ENCODE peak calls at places on chromosomes 16 and 17, in four cellular contexts. U is esophagus muscularis mucosa, R is AG04450, C is A549. H is an unnamed sample.

GRCh38 chr17:45981306-45981705 is 17.7 kb upstream of the STH start:
- DNase-seq in U (no peak), R (no peak), C (no peak), H (no peak)

GRCh38 chr17:78128616-78129384 is at the start of gene TMC6:
- DNase-seq in U (no peak), R (no peak), C (peak), H (no peak)

GRCh38 chr17:66326476-66327047 is 24.1 kb downstream of the PRKCA start:
- DNase-seq in U (no peak), R (no peak), C (no peak), H (no peak)

GRCh38 chr16:56974549-56975300 is 13.0 kb downstream of the CETP start:
- DNase-seq in U (no peak), R (no peak), C (no peak), H (no peak)

GRCh38 chr16:28603381-28604185 is 6.3 kb downstream of the SULT1A1 start:
- DNase-seq in U (no peak), R (no peak), C (no peak), H (no peak)

GRCh38 chr16:65214196-65214595 is 92.3 kb upstream of the CDH11 start:
- DNase-seq in U (no peak), R (no peak), C (no peak), H (no peak)

GRCh38 chr17:29060475-29060874 is 17.5 kb downstream of the PIPOX start:
- DNase-seq in U (no peak), R (no peak), C (no peak), H (no peak)

GRCh38 chr16:50193594-50193993 is 40.5 kb downstream of the TENT4B start:
- DNase-seq in U (no peak), R (no peak), C (no peak), H (no peak)

GRCh38 chr17:7294614-7295153 is at the start of gene YBX2:
- DNase-seq in U (no peak), R (no peak), C (peak), H (no peak)

GRCh38 chr16:4702466-4702808 is 9.1 kb downstream of the NUDT16L1 start:
- DNase-seq in U (no peak), R (no peak), C (no peak), H (no peak)

GRCh38 chr16:65059421-65059980 is 62.4 kb downstream of the CDH11 start:
- DNase-seq in U (no peak), R (no peak), C (no peak), H (no peak)

GRCh38 chr16:57299009-57299718 is 14.7 kb upstream of the PLLP start:
- DNase-seq in U (no peak), R (peak), C (peak), H (no peak)

GRCh38 chr17:7717756-7718350 is 309 bp downstream of the DNAH2 start:
- DNase-seq in U (no peak), R (no peak), C (peak), H (no peak)

GRCh38 chr17:29664743-29665479 is 42.2 kb upstream of the CORO6 start:
- DNase-seq in U (no peak), R (no peak), C (peak), H (no peak)

GRCh38 chr17:75318211-75318610 is 29.0 kb upstream of the SLC25A19 start:
- DNase-seq in U (no peak), R (no peak), C (no peak), H (no peak)

GRCh38 chr17:29364691-29365090 is 25.5 kb upstream of the TAOK1 start:
- DNase-seq in U (no peak), R (no peak), C (no peak), H (no peak)

GRCh38 chr16:51524555-51525373 is 373.7 kb upstream of the SALL1 start:
- DNase-seq in U (no peak), R (no peak), C (peak), H (no peak)

GRCh38 chr16:67022531-67023214 is 6.3 kb upstream of the CBFB start:
- DNase-seq in U (no peak), R (no peak), C (no peak), H (no peak)

GRCh38 chr17:76008630-76009425 is 8.2 kb downstream of the CDK3 start:
- DNase-seq in U (no peak), R (no peak), C (no peak), H (no peak)

GRCh38 chr17:62000186-62000585 is 64.9 kb downstream of the MED13 start:
- DNase-seq in U (no peak), R (no peak), C (no peak), H (no peak)

GRCh38 chr16:27382187-27382855 is 19.7 kb upstream of the IL21R start:
- DNase-seq in U (no peak), R (no peak), C (no peak), H (no peak)

GRCh38 chr16:58628845-58629680 is 563 bp downstream of the CNOT1 start:
- DNase-seq in U (peak), R (peak), C (no peak), H (peak)

GRCh38 chr16:31452631-31453106 is 6.6 kb upstream of the ARMC5 start:
- DNase-seq in U (no peak), R (peak), C (no peak), H (no peak)

GRCh38 chr16:83701494-83701893 is 106.3 kb upstream of the HSBP1 start:
- DNase-seq in U (no peak), R (peak), C (no peak), H (no peak)

GRCh38 chr17:75625813-75626486 is 7.3 kb upstream of the SMIM5 start:
- DNase-seq in U (no peak), R (no peak), C (peak), H (no peak)

GRCh38 chr16:17556276-17557052 is 85.7 kb upstream of the XYLT1 start:
- DNase-seq in U (no peak), R (no peak), C (peak), H (no peak)

DNA sequence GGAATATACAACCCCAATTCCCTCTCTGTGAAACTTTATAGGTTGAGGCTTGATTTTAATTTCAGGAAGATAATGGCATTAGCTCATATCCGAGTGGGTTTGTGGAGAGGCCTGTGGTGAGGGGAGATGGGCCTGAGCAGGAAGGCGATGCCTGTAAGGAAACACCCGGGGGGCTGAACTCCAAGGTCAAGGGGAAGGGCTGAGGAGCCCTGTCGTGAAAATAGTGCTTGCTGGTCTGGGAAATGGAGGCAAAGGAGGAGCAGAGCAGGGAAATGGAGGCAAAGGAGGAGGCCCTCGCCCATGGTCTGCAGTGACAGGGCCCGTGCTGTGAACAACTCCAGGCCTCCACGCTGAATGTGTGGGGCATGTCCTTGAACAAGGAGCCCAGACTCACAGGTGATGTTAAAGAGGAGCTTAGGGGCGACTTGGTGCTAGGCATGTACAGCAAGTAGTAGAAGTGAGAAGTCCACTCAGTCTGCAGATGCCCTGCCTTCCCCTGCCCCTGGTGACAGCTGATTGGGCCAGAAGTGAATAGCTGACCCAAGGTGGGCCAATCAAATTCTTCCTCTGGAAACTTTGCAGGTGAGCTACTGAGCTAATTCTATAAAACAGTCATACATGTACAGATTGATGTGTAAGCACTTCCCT is 38.1 kb downstream of the MRPS23 start:
- DNase-seq in U (peak), R (no peak), C (no peak), H (no peak)
- H3K4me3 ChIP-seq in U (no peak), R (no peak), C (no peak), H (no peak)

DNA sequence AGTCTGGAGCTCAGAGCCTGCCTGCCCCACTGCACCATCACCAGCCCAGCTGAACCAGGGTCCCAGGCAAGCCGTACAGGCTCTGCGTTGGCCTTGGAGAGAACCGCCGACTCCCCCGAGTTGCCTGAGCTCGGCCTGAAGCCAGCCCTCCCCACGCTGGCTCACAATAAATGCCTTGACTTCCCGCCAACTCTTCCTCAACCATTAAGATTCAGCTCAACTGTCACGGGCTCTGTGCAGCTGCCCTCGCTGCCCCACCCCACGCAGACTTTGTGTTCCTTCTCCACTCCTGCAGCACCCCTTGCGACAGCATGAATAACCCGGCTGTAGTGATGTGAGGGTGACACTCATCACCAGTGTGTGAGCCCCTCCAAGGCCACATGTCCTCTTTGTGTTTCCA is 4.8 kb upstream of the QPRT start:
- DNase-seq in U (no peak), R (no peak), C (no peak), H (no peak)
- TF ChIP-seq CTCF in U (no peak), R (no peak), C (no peak), H (no peak)

GRCh38 chr17:59842901-59843652 is 49.7 kb downstream of the TUBD1 start:
- DNase-seq in U (no peak), R (peak), C (peak), H (no peak)
- H3K4me3 ChIP-seq in U (no peak), R (peak), C (peak), H (no peak)

GRCh38 chr16:88570691-88571092 is 489 bp downstream of the ZC3H18 start:
- DNase-seq in U (no peak), R (no peak), C (no peak), H (no peak)

GRCh38 chr16:88568710-88569613 is 1.2 kb upstream of the ZC3H18 start:
- DNase-seq in U (no peak), R (no peak), C (no peak), H (no peak)

GRCh38 chr16:88566158-88566557 is 4.0 kb upstream of the ZC3H18 start:
- DNase-seq in U (no peak), R (peak), C (no peak), H (no peak)

GRCh38 chr16:88569985-88570690 is at the start of gene ZC3H18:
- DNase-seq in U (peak), R (peak), C (peak), H (peak)

DNA sequence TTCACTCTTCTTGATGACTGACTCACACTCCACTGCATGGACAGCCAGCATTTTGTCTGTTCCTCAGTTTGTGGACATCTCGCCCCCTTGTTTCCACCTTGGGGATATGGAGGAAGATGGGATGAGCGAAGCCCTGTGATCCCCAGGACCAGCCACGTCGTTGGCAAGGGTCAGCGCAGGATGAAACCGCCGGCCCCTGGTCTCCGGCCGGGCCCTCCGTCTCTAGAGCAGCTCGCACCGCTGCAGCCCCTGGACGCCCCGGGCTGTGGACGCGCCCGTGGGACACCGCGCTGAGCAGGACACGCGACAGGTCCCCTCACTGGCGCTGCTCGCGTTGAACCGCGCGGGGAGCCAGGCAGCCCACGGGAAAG is 604 bp upstream of the ZC3H18 start:
- DNase-seq in U (no peak), R (no peak), C (no peak), H (no peak)
- TF ChIP-seq CTCF in U (no peak), R (no peak), C (no peak), H (no peak)